ENCODE peak calls at places on chromosomes 4 and X, in six cellular contexts. V, R, N, L, B and T are unnamed samples.

GRCh38 chr4:83196936-83197335 is 82.4 kb upstream of the PLAC8 start:
- DNase-seq in R (no peak), V (no peak), B (no peak), N (no peak), L (no peak), T (no peak)

GRCh38 chrX:91435465-91435864 is 826 bp downstream of the PABPC5 start:
- DNase-seq in L (no peak), R (no peak), V (peak; percentile 29), N (no peak), B (no peak), T (peak; percentile 6)

GRCh38 chr4:39976141-39976944 is 1.4 kb downstream of the PDS5A start:
- DNase-seq in V (peak; percentile 92), B (peak; percentile 85), N (peak; percentile 76), R (peak; percentile 68), L (peak; percentile 75), T (peak; percentile 91)

GRCh38 chr4:57205580-57205979 is 95.4 kb upstream of the IGFBP7 start:
- DNase-seq in L (no peak), V (no peak), B (no peak), R (no peak), N (no peak), T (no peak)

GRCh38 chr4:174199735-174200134 is 83.7 kb downstream of the FBXO8 start:
- DNase-seq in V (no peak), L (no peak), N (no peak), B (no peak), R (no peak), T (no peak)

GRCh38 chr4:112910109-112910736 is 139.2 kb upstream of the ANK2 start:
- DNase-seq in N (no peak), V (peak; percentile 70), L (no peak), B (no peak), R (peak; percentile 9), T (peak; percentile 21)

GRCh38 chr4:168197926-168198325 is 105.6 kb downstream of the ANXA10 start:
- DNase-seq in V (peak; percentile 3), N (no peak), L (no peak), R (no peak), B (no peak), T (no peak)

GRCh38 chr4:75542824-75543223 is 13.0 kb upstream of the ODAPH start:
- DNase-seq in N (no peak), R (peak; percentile 80), L (no peak), B (no peak), V (peak; percentile 91), T (peak; percentile 17)

GRCh38 chrX:51148848-51149247 is 183.8 kb upstream of the NUDT10 start:
- DNase-seq in L (no peak), B (no peak), N (peak; percentile 19), R (peak; percentile 27), V (no peak), T (peak; percentile 29)

GRCh38 chr4:170259631-170260153 is 169.9 kb upstream of the AADAT start:
- DNase-seq in N (peak; percentile 93), L (peak; percentile 63), V (peak; percentile 88), B (peak; percentile 92), R (peak; percentile 92), T (peak; percentile 96)

GRCh38 chr4:84678976-84679744 is 96.2 kb downstream of the CDS1 start:
- DNase-seq in N (no peak), R (no peak), B (no peak), L (no peak), V (peak; percentile 2), T (no peak)

GRCh38 chrX:48531359-48531954 is 8.1 kb upstream of the TBC1D25 start:
- DNase-seq in B (no peak), N (no peak), L (no peak), V (peak; percentile 86), R (peak; percentile 80), T (no peak)

GRCh38 chr4:76698141-76698540 is 199.8 kb downstream of the SOWAHB start:
- DNase-seq in V (no peak), N (no peak), R (no peak), B (no peak), L (no peak), T (no peak)

GRCh38 chr4:54428940-54429339 is 199.8 kb downstream of the PDGFRA start:
- DNase-seq in B (no peak), N (no peak), V (no peak), R (no peak), L (no peak), T (no peak)

GRCh38 chr4:54423066-54423465 is 194.0 kb downstream of the PDGFRA start:
- DNase-seq in B (no peak), L (no peak), N (no peak), R (peak; percentile 55), V (peak; percentile 90), T (no peak)

GRCh38 chr4:54433686-54434085 is 204.6 kb downstream of the PDGFRA start:
- DNase-seq in N (peak; percentile 3), B (no peak), L (no peak), V (peak; percentile 46), R (peak; percentile 59), T (peak; percentile 13)

DNA sequence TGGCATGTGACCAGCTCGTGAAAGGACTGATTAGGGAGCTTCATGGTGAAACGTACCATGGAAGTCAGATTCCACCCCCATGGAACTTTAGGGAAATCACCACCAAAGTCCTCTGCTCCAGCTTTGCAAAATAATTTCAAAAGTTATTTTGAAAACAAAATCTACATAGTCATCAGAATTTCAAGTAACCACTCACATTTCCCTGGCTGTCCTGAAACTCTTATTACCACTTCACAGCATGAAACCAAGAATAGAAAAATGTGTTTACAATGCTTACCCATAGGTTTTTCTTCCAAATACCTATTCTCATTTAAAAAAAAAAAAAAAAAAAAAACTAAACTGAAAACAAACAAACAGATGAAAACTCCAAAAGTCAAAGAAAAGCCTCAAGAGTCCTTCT is 198.7 kb downstream of the PDGFRA start:
- DNase-seq in R (no peak), B (peak; percentile 78), N (no peak), V (no peak), L (no peak), T (no peak)
- H3K9me2 ChIP-seq in R (no peaks in the 10 kb centered on the region), B (no peaks in the 10 kb centered on the region), N (no peaks in the 10 kb centered on the region), V (no peaks in the 10 kb centered on the region), L (no peaks in the 10 kb centered on the region), T (no peaks in the 10 kb centered on the region)

GRCh38 chr4:95547708-95548471 is 883 bp downstream of the UNC5C start:
- DNase-seq in V (peak; percentile 26), N (no peak), B (no peak), L (no peak), R (peak; percentile 18), T (peak; percentile 36)
- TF ChIP-seq EZH2 in V (no peak), N (no peak), B (no peak), L (no peak), R (peak; percentile 28), T (peak; percentile 34)

GRCh38 chrX:148501121-148502066 is 977 bp downstream of the AFF2 start:
- DNase-seq in B (peak; percentile 11), L (no peak), N (no peak), V (no peak), R (no peak), T (peak; percentile 18)
- H2AFZ ChIP-seq in B (peak overlapping the region; percentile 30), L (no peak overlapping the region), N (no peak overlapping the region), V (peak overlapping the region; percentile 83), R (peak overlapping the region; percentile 61), T (peak overlapping the region; percentile 52)

DNA sequence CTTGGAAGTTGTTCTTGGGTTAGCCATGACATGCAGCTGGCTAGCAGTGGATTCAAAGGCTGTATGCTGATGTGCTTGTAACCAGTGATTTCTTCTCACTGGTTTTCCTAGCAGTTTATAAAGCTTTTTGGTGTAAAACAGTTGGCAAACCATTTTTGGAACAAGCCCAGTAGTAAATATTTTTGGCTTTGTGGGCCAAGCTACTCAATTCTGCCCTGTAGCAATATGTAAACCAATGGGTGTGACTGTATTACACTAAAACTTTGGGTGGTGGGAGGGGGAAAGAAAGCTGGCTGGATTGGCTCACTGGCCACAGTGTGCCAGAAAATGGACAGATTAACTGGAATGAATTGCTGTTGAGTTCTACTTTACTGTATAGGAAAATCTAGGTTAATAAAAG is 85.6 kb downstream of the SHROOM2 start:
- DNase-seq in L (no peak), B (no peak), V (peak; percentile 39), R (peak; percentile 28), N (no peak), T (no peak)
- H3K9me2 ChIP-seq in L (no peaks in the 10 kb centered on the region), B (no peaks in the 10 kb centered on the region), V (no peaks in the 10 kb centered on the region), R (no peaks in the 10 kb centered on the region), N (no peaks in the 10 kb centered on the region), T (no peaks in the 10 kb centered on the region)

GRCh38 chr4:4869380-4869723 is 9.9 kb downstream of the MSX1 start:
- DNase-seq in L (no peak), V (no peak), N (no peak), B (no peak), R (no peak), T (no peak)

GRCh38 chr4:4869731-4870483 is 10.4 kb downstream of the MSX1 start:
- DNase-seq in B (no peak), N (no peak), L (no peak), R (no peak), V (peak; percentile 58), T (no peak)

GRCh38 chr4:4866833-4867744 is 7.6 kb downstream of the MSX1 start:
- DNase-seq in B (no peak), R (no peak), N (no peak), V (no peak), L (no peak), T (peak; percentile 77)

GRCh38 chr4:4867745-4868505 is 8.5 kb downstream of the MSX1 start:
- DNase-seq in V (no peak), L (no peak), B (no peak), N (no peak), R (no peak), T (peak; percentile 33)

DNA sequence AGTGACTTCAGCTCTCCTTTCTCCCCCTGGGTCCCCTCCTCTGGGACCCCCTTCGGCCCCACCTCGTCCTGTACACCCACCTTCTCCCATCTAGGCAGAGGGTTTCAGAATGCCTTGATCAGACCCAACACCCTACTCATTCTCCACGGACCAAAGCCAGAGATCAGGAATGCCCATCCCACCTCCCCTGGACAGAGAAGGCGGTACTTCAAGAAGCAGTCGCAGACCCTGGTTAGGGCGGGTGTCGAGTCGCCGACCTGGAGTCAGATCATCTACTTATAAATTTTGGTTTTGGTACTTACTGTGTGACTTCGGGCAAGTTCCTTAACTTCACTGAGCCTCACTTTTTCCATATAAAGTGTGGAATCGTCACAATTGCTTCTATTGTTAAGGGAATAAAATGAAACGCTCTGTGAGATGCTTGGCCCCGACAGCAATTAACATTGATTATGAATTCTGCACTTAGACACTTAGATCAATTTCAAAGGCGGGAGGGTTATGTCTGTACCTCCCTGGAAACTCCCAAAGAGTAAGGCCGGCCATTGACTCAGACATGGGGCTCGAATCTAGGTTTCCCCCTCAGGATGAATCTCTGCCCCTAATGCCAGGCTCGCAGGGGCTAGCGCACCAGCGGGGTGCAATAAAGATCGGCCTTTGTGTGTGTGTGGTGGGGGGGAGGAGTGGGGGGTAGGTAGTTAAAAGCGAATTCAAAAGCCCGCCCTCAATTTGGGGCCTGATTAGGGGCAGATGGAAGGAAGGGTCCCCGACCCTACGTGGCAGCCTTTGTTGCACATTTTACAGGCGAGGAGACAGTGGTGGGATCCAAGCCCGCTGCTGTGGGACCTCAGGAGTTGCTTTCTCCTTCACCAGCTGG is 9.3 kb downstream of the MSX1 start:
- DNase-seq in V (no peak), N (no peak), L (no peak), R (no peak), B (no peak), T (no peak)
- TF ChIP-seq EZH2 in V (no peak), N (no peak), L (no peak), R (no peak), B (no peak), T (no peak)